ENCODE peak calls at places on chromosomes 4 and X, in seven cellular contexts. H is breast epithelium; E is lower leg skin; C is Right ventricle myocardium superior; G is body of pancreas; Z is left colon; Q is activated CD8-positive, alpha-beta memory T cell treated with anti-CD3 and anti-CD28 coated beads, Interleukin-2, amount 50 U/mL, for 48 hours. F is an unnamed sample.

GRCh38 chr4:176875026-176875425 is 82.3 kb upstream of the VEGFC start:
- DNase-seq in H (no peak), E (no peak), C (no peak), G (no peak), Z (no peak), Q (no peak), F (no peak)

GRCh38 chrX:13194291-13195103 is 125.4 kb downstream of the ATXN3L start:
- DNase-seq in H (no peak), E (peak; percentile 16), C (no peak), G (peak; percentile 58), Z (no peak), Q (no peak), F (no peak)

GRCh38 chrX:9785944-9786741 is at the start of gene SHROOM2:
- DNase-seq in H (no peak), E (no peak), C (no peak), G (peak; percentile 32), Z (no peak), Q (no peak), F (no peak)

GRCh38 chrX:107725761-107726555 is 49.6 kb downstream of the TSC22D3 start:
- DNase-seq in H (no peak), E (no peak), C (no peak), G (no peak), Z (no peak), Q (no peak), F (no peak)

GRCh38 chr4:88751258-88752075 is 53.8 kb upstream of the NAP1L5 start:
- DNase-seq in H (no peak), E (no peak), C (no peak), G (no peak), Z (no peak), Q (no peak), F (no peak)

GRCh38 chr4:68907788-68908700 is 43.6 kb downstream of the UGT2A3 start:
- DNase-seq in H (no peak), E (no peak), C (no peak), G (no peak), Z (no peak), Q (no peak), F (no peak)

GRCh38 chr4:152321408-152321807 is 214.5 kb downstream of the FBXW7 start:
- DNase-seq in H (no peak), E (no peak), C (no peak), G (no peak), Z (no peak), Q (no peak), F (no peak)

GRCh38 chr4:169723207-169723606 is 34.5 kb downstream of the HPF1 start:
- DNase-seq in H (no peak), E (no peak), C (no peak), G (peak; percentile 12), Z (no peak), Q (no peak), F (peak; percentile 15)

GRCh38 chr4:24166501-24166900 is 276.7 kb upstream of the PPARGC1A start:
- DNase-seq in H (no peak), E (no peak), C (no peak), G (no peak), Z (no peak), Q (no peak), F (no peak)

GRCh38 chr4:171813195-171813955 is at the start of gene GALNTL6:
- DNase-seq in H (no peak), E (no peak), C (peak; percentile 14), G (no peak), Z (no peak), Q (no peak), F (no peak)

GRCh38 chr4:139027771-139028170 is 12.2 kb downstream of the NOCT start:
- DNase-seq in H (no peak), E (no peak), C (no peak), G (no peak), Z (no peak), Q (no peak), F (no peak)

GRCh38 chr4:14596437-14596836 is 405.8 kb upstream of the CPEB2 start:
- DNase-seq in H (no peak), E (no peak), C (no peak), G (no peak), Z (no peak), Q (no peak), F (no peak)

F was measured in pons.